ENCODE peak calls at places on chromosomes 5 and 9, in four cellular contexts. F is dorsolateral prefrontal cortex, V is kidney, H is T-helper 2 cell. G is an unnamed sample.

GRCh38 chr9:92342825-92343488 is 17.2 kb downstream of the CENPP start:
- DNase-seq in V (no peak), H (no peak), F (no peak), G (no peak)

GRCh38 chr5:93583799-93584530 is 943 bp downstream of the NR2F1 start:
- DNase-seq in F (no peak), V (peak; percentile 74), H (no peak), G (peak; percentile 39)

GRCh38 chr5:7321724-7322123 is 74.2 kb upstream of the ADCY2 start:
- DNase-seq in H (no peak), V (no peak), F (no peak), G (no peak)

GRCh38 chr5:7842531-7842930 is 8.4 kb downstream of the CFAP90 start:
- DNase-seq in V (no peak), H (no peak), F (no peak), G (no peak)

GRCh38 chr5:124706729-124707361 is 39.6 kb downstream of the ZNF608 start:
- DNase-seq in H (no peak), V (no peak), F (no peak), G (no peak)

GRCh38 chr5:149962040-149962439 is 1.5 kb downstream of the SLC26A2 start:
- DNase-seq in H (no peak), F (no peak), V (no peak), G (no peak)

GRCh38 chr9:101209670-101210069 is 175.1 kb downstream of the BAAT start:
- DNase-seq in H (no peak), V (no peak), F (no peak), G (no peak)

GRCh38 chr5:83911367-83911919 is 190.8 kb upstream of the HAPLN1 start:
- DNase-seq in V (no peak), F (no peak), H (no peak), G (no peak)

GRCh38 chr9:122192914-122193525 is 33.3 kb downstream of the MORN5 start:
- DNase-seq in H (no peak), V (no peak), F (no peak), G (no peak)

G was measured in CD8-positive, alpha-beta T cell.